ENCODE peak calls at places on chromosomes 13 and 19, in nine cellular contexts. N is OCI-LY7, P is transverse colon, F is lower leg skin, T is GM23338, D is mucosa of descending colon, I is astrocyte of the spinal cord, L is A673, Q is A549. J is an unnamed sample.

GRCh38 chr19:1832046-1832663 is 16.1 kb downstream of the REXO1 start:
- DNase-seq in N (no peak), P (no peak), F (no peak), T (no peak), D (no peak), I (no peak), L (no peak), Q (no peak), J (no peak)

GRCh38 chr19:18788782-18789421 is 2.2 kb downstream of the COMP start:
- DNase-seq in N (no peak), P (no peak), F (no peak), T (peak; percentile 68), D (no peak), I (no peak), L (no peak), Q (no peak), J (no peak)

GRCh38 chr13:80245162-80245733 is 95.7 kb downstream of the SPRY2 start:
- DNase-seq in N (no peak), P (no peak), F (no peak), T (no peak), D (no peak), I (no peak), L (peak; percentile 89), Q (no peak), J (no peak)

GRCh38 chr13:113843864-113844556 is 19.9 kb downstream of the GAS6 start:
- DNase-seq in N (no peak), P (no peak), F (no peak), T (peak; percentile 45), D (peak; percentile 15), I (no peak), L (no peak), Q (no peak), J (no peak)

GRCh38 chr19:42122691-42123607 is 9.3 kb downstream of the POU2F2 start:
- DNase-seq in N (peak; percentile 61), P (no peak), F (no peak), T (no peak), D (no peak), I (no peak), L (no peak), Q (no peak), J (no peak)

GRCh38 chr13:76677047-76677446 is 209.2 kb downstream of the KCTD12 start:
- DNase-seq in N (no peak), P (no peak), F (no peak), T (no peak), D (no peak), I (peak; percentile 82), L (no peak), Q (no peak), J (no peak)

GRCh38 chr19:16355293-16356043 is 30.8 kb downstream of the KLF2 start:
- DNase-seq in N (no peak), P (no peak), F (no peak), T (no peak), D (no peak), I (no peak), L (no peak), Q (no peak), J (no peak)

GRCh38 chr13:31042084-31042483 is 109.6 kb downstream of the TEX26 start:
- DNase-seq in N (no peak), P (no peak), F (peak; percentile 57), T (no peak), D (no peak), I (no peak), L (no peak), Q (no peak), J (no peak)

GRCh38 chr13:31149604-31150003 is 12.1 kb downstream of the HSPH1 start:
- DNase-seq in N (no peak), P (no peak), F (no peak), T (no peak), D (no peak), I (no peak), L (no peak), Q (no peak), J (no peak)

GRCh38 chr19:17468302-17469091 is 1.8 kb upstream of the SLC27A1 start:
- DNase-seq in N (no peak), P (peak; percentile 38), F (peak; percentile 94), T (peak; percentile 46), D (peak; percentile 53), I (no peak), L (no peak), Q (no peak), J (no peak)

GRCh38 chr13:40648040-40648439 is 18.4 kb downstream of the FOXO1 start:
- DNase-seq in N (no peak), P (no peak), F (no peak), T (no peak), D (no peak), I (no peak), L (peak; percentile 20), Q (no peak), J (no peak)

GRCh38 chr13:94731028-94731427 is 18.7 kb upstream of the SOX21 start:
- DNase-seq in N (no peak), P (no peak), F (no peak), T (no peak), D (no peak), I (no peak), L (no peak), Q (no peak), J (no peak)

GRCh38 chr19:55486971-55487883 is 1.0 kb upstream of the SSC5D start:
- DNase-seq in N (no peak), P (peak; percentile 60), F (no peak), T (no peak), D (peak; percentile 50), I (peak; percentile 96), L (peak; percentile 81), Q (peak; percentile 77), J (peak; percentile 87)

GRCh38 chr13:43397110-43397509 is 373.7 kb downstream of the DNAJC15 start:
- DNase-seq in N (no peak), P (no peak), F (no peak), T (no peak), D (no peak), I (peak; percentile 75), L (peak; percentile 72), Q (no peak), J (no peak)

GRCh38 chr19:49799798-49800376 is 13.2 kb downstream of the FUZ start:
- DNase-seq in N (peak; percentile 17), P (no peak), F (no peak), T (peak; percentile 81), D (no peak), I (no peak), L (no peak), Q (no peak), J (no peak)
- TF ChIP-seq CTCF in N (peak; percentile 57), P (no peak), F (no peak), T (peak; percentile 53), D (no peak), I (peak; percentile 21), L (peak; percentile 42), Q (no peak), J (no peak)

GRCh38 chr19:39248806-39249205 is at the start of gene IFNL4:
- DNase-seq in N (no peak), P (no peak), F (no peak), T (no peak), D (no peak), I (no peak), L (no peak), Q (no peak), J (no peak)
- H3K4me3 ChIP-seq in N (no peak within 1 kb of the TSS), P (no peak within 1 kb of the TSS), F (no peak within 1 kb of the TSS), T (peak within 1 kb of the TSS; percentile 55), D (no peak within 1 kb of the TSS), I (no peak within 1 kb of the TSS), L (no peak within 1 kb of the TSS), Q (no peak within 1 kb of the TSS), J (no peak within 1 kb of the TSS)

GRCh38 chr19:4429266-4430200 is 27.1 kb downstream of the CHAF1A start:
- DNase-seq in N (no peak), P (no peak), F (no peak), T (no peak), D (no peak), I (no peak), L (no peak), Q (no peak), J (no peak)

GRCh38 chr19:4428326-4428975 is 26.0 kb downstream of the CHAF1A start:
- DNase-seq in N (no peak), P (no peak), F (no peak), T (no peak), D (no peak), I (no peak), L (no peak), Q (no peak), J (no peak)

GRCh38 chr19:4423727-4424126 is 21.3 kb downstream of the CHAF1A start:
- DNase-seq in N (no peak), P (no peak), F (no peak), T (no peak), D (no peak), I (no peak), L (no peak), Q (no peak), J (no peak)

GRCh38 chr19:4430760-4431159 is 26.8 kb downstream of the UBXN6 start:
- DNase-seq in N (no peak), P (no peak), F (no peak), T (no peak), D (no peak), I (no peak), L (no peak), Q (no peak), J (no peak)

DNA sequence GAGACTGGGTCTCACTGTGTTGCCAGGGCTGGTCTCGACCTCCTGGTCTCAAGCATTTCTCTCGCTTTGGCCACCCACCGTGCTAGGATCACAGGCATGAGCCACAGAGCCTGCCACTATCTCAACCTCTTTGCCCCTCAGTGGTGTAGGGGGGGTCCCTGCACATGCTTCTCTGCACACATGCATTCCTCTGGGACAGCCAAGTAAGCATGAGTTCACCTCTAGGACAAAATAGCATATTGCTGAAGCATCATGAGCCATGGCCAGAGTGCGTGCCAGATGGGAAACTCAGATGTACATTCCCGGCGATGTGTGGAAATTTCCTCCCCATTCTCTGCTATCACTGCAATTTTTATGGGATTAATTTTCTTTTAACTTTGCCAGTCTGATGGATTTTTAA is 23.1 kb downstream of the CHAF1A start:
- DNase-seq in N (no peak), P (no peak), F (no peak), T (no peak), D (no peak), I (peak; percentile 57), L (no peak), Q (no peak), J (no peak)
- TF ChIP-seq CTCF in N (no peak), P (no peak), F (no peak), T (no peak), D (no peak), I (no peak), L (no peak), Q (no peak), J (no peak)

GRCh38 chr13:67226686-67227085 is 3.5 kb downstream of the PCDH9 start:
- DNase-seq in N (no peak), P (no peak), F (no peak), T (no peak), D (no peak), I (no peak), L (no peak), Q (no peak), J (no peak)

GRCh38 chr13:67223024-67223423 is 7.1 kb downstream of the PCDH9 start:
- DNase-seq in N (no peak), P (no peak), F (no peak), T (no peak), D (no peak), I (peak; percentile 65), L (peak; percentile 11), Q (no peak), J (peak; percentile 41)

GRCh38 chr13:67223742-67224141 is 6.4 kb downstream of the PCDH9 start:
- DNase-seq in N (no peak), P (no peak), F (no peak), T (no peak), D (no peak), I (no peak), L (no peak), Q (no peak), J (no peak)

GRCh38 chr13:67225252-67226159 is 4.6 kb downstream of the PCDH9 start:
- DNase-seq in N (no peak), P (no peak), F (no peak), T (no peak), D (no peak), I (no peak), L (no peak), Q (no peak), J (peak; percentile 36)

GRCh38 chr13:67224148-67224846 is 5.8 kb downstream of the PCDH9 start:
- DNase-seq in N (peak; percentile 86), P (peak; percentile 64), F (peak; percentile 91), T (peak; percentile 83), D (peak; percentile 57), I (peak; percentile 89), L (peak; percentile 81), Q (peak; percentile 88), J (peak; percentile 82)
- H3K4me3 ChIP-seq in N (peak overlapping the region; percentile 62), P (no peak overlapping the region), F (no peak overlapping the region), T (no peak overlapping the region), D (no peak overlapping the region), I (peak overlapping the region; percentile 36), L (peak overlapping the region; percentile 27), Q (peak overlapping the region; percentile 42), J (no peak overlapping the region)